ENCODE peak calls at places on chromosomes 7 and 10, in four cellular contexts. S, U, G and Z are unnamed samples.

GRCh38 chr7:54637712-54638396 is 95.7 kb downstream of the VSTM2A start:
- DNase-seq in S (no peak), U (no peak), G (no peak), Z (no peak)

GRCh38 chr7:26397786-26398435 is 106.2 kb downstream of the SNX10 start:
- DNase-seq in S (no peak), U (no peak), G (no peak), Z (no peak)

GRCh38 chr7:45872116-45873034 is 507 bp downstream of the CCDC201 start:
- DNase-seq in S (no peak), U (no peak), G (no peak), Z (no peak)

GRCh38 chr10:103512166-103512565 is 18.7 kb downstream of the NEURL1 start:
- DNase-seq in S (no peak), U (no peak), G (no peak), Z (no peak)

GRCh38 chr10:84493951-84494848 is 165.8 kb downstream of the CCSER2 start:
- DNase-seq in S (no peak), U (no peak), G (no peak), Z (peak)

GRCh38 chr10:99233000-99233679 is 2.5 kb downstream of the HPSE2 start:
- DNase-seq in S (no peak), U (no peak), G (no peak), Z (no peak)

GRCh38 chr7:82805527-82805960 is 357.1 kb downstream of the PCLO start:
- DNase-seq in S (peak), U (no peak), G (no peak), Z (peak)

GRCh38 chr10:111116762-111117445 is 40.1 kb downstream of the ADRA2A start:
- DNase-seq in S (no peak), U (no peak), G (no peak), Z (no peak)

GRCh38 chr7:132168239-132168638 is 408.0 kb downstream of the PLXNA4 start:
- DNase-seq in S (no peak), U (no peak), G (no peak), Z (no peak)

GRCh38 chr7:134084488-134085144 is 42.5 kb upstream of the LRGUK start:
- DNase-seq in S (no peak), U (no peak), G (no peak), Z (no peak)

GRCh38 chr10:74047871-74048270 is 50.0 kb downstream of the VCL start:
- DNase-seq in S (peak), U (no peak), G (no peak), Z (no peak)

GRCh38 chr10:70430489-70431445 is 10.7 kb downstream of the NODAL start:
- DNase-seq in S (peak), U (no peak), G (peak), Z (no peak)

GRCh38 chr7:3200504-3200903 is 100.5 kb upstream of the SDK1 start:
- DNase-seq in S (no peak), U (no peak), G (peak), Z (no peak)

GRCh38 chr7:86598311-86598710 is 45.4 kb upstream of the GRM3 start:
- DNase-seq in S (no peak), U (no peak), G (peak), Z (no peak)

GRCh38 chr10:70444613-70445222 is 3.2 kb upstream of the NODAL start:
- DNase-seq in S (no peak), U (no peak), G (no peak), Z (no peak)

GRCh38 chr7:75892634-75893272 is 13.9 kb downstream of the RHBDD2 start:
- DNase-seq in S (no peak), U (no peak), G (peak), Z (no peak)

GRCh38 chr10:649798-650690 is 39.4 kb downstream of the DIP2C start:
- DNase-seq in S (no peak), U (no peak), G (peak), Z (peak)

GRCh38 chr10:107336061-107336460 is 171.6 kb upstream of the SORCS1 start:
- DNase-seq in S (no peak), U (no peak), G (no peak), Z (no peak)

GRCh38 chr7:38855867-38856266 is 53.1 kb downstream of the VPS41 start:
- DNase-seq in S (no peak), U (no peak), G (no peak), Z (no peak)

GRCh38 chr7:127512587-127512986 is 72.8 kb downstream of the GCC1 start:
- DNase-seq in S (no peak), U (no peak), G (no peak), Z (no peak)

GRCh38 chr7:66099551-66100407 is 14.9 kb upstream of the CRCP start:
- DNase-seq in S (peak), U (peak), G (peak), Z (peak)

GRCh38 chr7:15684834-15685233 is 1.6 kb downstream of the MEOX2 start:
- DNase-seq in S (peak), U (no peak), G (no peak), Z (no peak)

GRCh38 chr7:23713285-23714235 is 3.5 kb downstream of the STK31 start:
- DNase-seq in S (no peak), U (no peak), G (no peak), Z (peak)

GRCh38 chr10:13110908-13111307 is 10.9 kb downstream of the OPTN start:
- DNase-seq in S (no peak), U (no peak), G (no peak), Z (no peak)

GRCh38 chr10:11058965-11059364 is 41.3 kb downstream of the CELF2 start:
- DNase-seq in S (peak), U (no peak), G (no peak), Z (peak)

GRCh38 chr7:16891338-16891737 is 9.6 kb upstream of the AGR3 start:
- DNase-seq in S (peak), U (no peak), G (peak), Z (no peak)

GRCh38 chr10:71835671-71836593 is 15.1 kb downstream of the PSAP start:
- DNase-seq in S (peak), U (no peak), G (peak), Z (peak)

GRCh38 chr10:99674762-99675161 is 15.5 kb downstream of the ENTPD7 start:
- DNase-seq in S (no peak), U (no peak), G (no peak), Z (no peak)

GRCh38 chr10:74021248-74022055 is 23.5 kb downstream of the VCL start:
- DNase-seq in S (peak), U (no peak), G (no peak), Z (no peak)

GRCh38 chr7:158167373-158167772 is 420.2 kb downstream of the PTPRN2 start:
- DNase-seq in S (no peak), U (no peak), G (no peak), Z (no peak)

GRCh38 chr10:36534471-36535002 is 590.9 kb upstream of the ANKRD30A start:
- DNase-seq in S (peak), U (no peak), G (no peak), Z (peak)

GRCh38 chr10:75977146-75977545 is 545.7 kb downstream of the LRMDA start:
- DNase-seq in S (no peak), U (no peak), G (no peak), Z (no peak)